ENCODE peak calls at places on chromosome 21, in four cellular contexts. E is GM06990, L is epithelial cell of esophagus, Y is choroid plexus epithelial cell. B is an unnamed sample.
A peak's percentile ranks its signal among the peaks of the same experiment; 100 is the strongest.

GRCh38 chr21:18424250-18424649 is 20.7 kb upstream of the TMPRSS15 start:
- DNase-seq in L (no peak), Y (no peak), E (no peak), B (no peak)

GRCh38 chr21:17607684-17608083 is 5.0 kb downstream of the BTG3 start:
- DNase-seq in L (peak; percentile 71), E (no peak), Y (peak; percentile 10), B (no peak)

GRCh38 chr21:31531967-31532366 is 127.5 kb upstream of the SOD1 start:
- DNase-seq in E (no peak), L (no peak), Y (no peak), B (no peak)

GRCh38 chr21:38036016-38036415 is 119.8 kb upstream of the KCNJ6 start:
- DNase-seq in L (no peak), Y (peak; percentile 1), E (no peak), B (no peak)

GRCh38 chr21:31872452-31873274 is at the start of gene HUNK:
- DNase-seq in L (peak; percentile 22), Y (peak; percentile 28), E (peak; percentile 16), B (peak; percentile 84)

GRCh38 chr21:37873655-37874054 is 42.6 kb downstream of the KCNJ6 start:
- DNase-seq in Y (peak; percentile 38), L (no peak), E (no peak), B (no peak)

GRCh38 chr21:37257526-37257966 is 9.6 kb downstream of the VPS26C start:
- DNase-seq in Y (peak; percentile 54), L (peak; percentile 30), E (no peak), B (peak; percentile 60)

GRCh38 chr21:24076179-24076578 is 1531.1 kb downstream of the MRPL39 start:
- DNase-seq in L (no peak), E (no peak), Y (peak; percentile 14), B (no peak)

GRCh38 chr21:31294691-31295090 is 49.4 kb downstream of the TIAM1 start:
- DNase-seq in Y (no peak), L (no peak), E (no peak), B (no peak)

GRCh38 chr21:30248844-30249243 is 32.9 kb upstream of the CLDN8 start:
- DNase-seq in L (no peak), E (no peak), Y (no peak), B (no peak)

GRCh38 chr21:14080764-14081096 is 130.0 kb downstream of the LIPI start:
- DNase-seq in E (no peak), L (no peak), Y (no peak), B (no peak)

GRCh38 chr21:24823247-24823646 is 784.0 kb downstream of the MRPL39 start:
- DNase-seq in Y (no peak), E (no peak), L (no peak), B (no peak)

GRCh38 chr21:34670220-34670961 is 1.6 kb downstream of the CLIC6 start:
- DNase-seq in Y (no peak), L (peak; percentile 18), E (peak; percentile 64), B (peak; percentile 46)

DNA sequence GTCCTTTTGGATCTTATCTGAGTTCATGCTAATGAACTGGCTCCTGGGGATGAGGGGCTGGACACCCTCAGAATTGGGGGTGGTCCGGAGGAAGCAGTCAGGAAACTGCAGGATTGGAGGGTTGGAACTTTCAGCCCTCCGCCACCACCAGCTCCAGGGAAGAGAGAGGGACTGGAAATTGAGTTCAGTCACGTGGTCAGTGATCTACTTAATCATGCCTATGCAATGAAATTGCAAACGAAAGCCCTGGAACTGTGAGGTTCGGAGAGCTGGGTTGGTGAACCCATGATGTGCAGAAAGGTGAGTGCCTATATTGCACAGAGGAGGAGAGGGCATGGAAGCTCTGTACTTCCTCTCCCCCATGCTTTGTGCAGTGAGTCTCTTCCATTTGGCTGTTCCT is 16.6 kb downstream of the ITSN1 start:
- DNase-seq in E (no peak), L (no peak), Y (no peak), B (no peak)
- TF ChIP-seq CTCF in E (no peak), L (no peak), Y (no peak), B (no peak)

GRCh38 chr21:41228492-41228891 is 60.5 kb downstream of the BACE2 start:
- DNase-seq in L (no peak), Y (no peak), E (no peak), B (no peak)
- TF ChIP-seq CTCF in L (no peak), Y (no peak), E (no peak), B (no peak)

GRCh38 chr21:42047821-42048613 is 23.1 kb upstream of the UMODL1 start:
- DNase-seq in E (no peak), Y (peak; percentile 93), L (no peak), B (no peak)
- TF ChIP-seq CTCF in E (no peak), Y (peak; percentile 28), L (no peak), B (no peak)

DNA sequence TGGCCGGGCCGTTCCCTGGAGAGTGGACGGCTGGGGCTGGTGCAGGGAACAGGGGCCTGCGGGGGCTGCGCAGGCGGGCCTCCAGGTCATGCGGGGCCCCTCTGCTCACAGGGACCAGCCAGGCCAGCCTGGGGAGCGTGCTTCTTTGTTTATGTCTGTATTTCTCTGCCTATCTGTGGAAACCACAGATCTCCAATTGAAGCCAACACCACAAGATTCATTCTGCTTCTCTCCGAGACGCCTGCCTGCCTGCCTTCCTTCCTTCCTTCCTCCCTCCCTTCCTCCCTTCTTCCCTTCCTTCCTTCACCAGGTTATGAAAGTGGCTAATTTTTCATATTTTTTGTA is 39.9 kb upstream of the HMGN1 start:
- DNase-seq in Y (no peak), L (no peak), E (no peak), B (no peak)
- TF ChIP-seq CTCF in Y (no peak), L (no peak), E (no peak), B (peak; percentile 27)

DNA sequence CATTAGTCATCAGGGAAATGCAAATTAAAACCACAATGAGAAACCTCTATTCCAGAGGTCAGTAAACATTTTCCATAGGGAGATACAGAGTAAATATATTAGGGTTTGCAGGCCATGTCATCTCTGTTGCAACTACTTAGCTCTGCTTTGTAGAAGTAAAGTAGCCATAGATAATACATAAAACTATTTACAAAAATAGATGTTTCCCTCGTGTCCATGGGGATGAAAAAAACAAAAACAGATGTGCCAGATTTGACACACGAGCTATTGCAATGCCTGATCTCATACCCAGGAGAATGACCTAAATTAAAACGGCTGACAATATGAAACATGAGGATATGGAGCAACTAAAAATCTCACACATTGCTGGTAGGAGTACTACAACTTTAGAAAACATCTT is 17.3 kb downstream of the LTN1 start:
- DNase-seq in L (no peak), E (no peak), Y (peak; percentile 55), B (no peak)
- TF ChIP-seq CTCF in L (no peak), E (no peak), Y (no peak), B (no peak)

DNA sequence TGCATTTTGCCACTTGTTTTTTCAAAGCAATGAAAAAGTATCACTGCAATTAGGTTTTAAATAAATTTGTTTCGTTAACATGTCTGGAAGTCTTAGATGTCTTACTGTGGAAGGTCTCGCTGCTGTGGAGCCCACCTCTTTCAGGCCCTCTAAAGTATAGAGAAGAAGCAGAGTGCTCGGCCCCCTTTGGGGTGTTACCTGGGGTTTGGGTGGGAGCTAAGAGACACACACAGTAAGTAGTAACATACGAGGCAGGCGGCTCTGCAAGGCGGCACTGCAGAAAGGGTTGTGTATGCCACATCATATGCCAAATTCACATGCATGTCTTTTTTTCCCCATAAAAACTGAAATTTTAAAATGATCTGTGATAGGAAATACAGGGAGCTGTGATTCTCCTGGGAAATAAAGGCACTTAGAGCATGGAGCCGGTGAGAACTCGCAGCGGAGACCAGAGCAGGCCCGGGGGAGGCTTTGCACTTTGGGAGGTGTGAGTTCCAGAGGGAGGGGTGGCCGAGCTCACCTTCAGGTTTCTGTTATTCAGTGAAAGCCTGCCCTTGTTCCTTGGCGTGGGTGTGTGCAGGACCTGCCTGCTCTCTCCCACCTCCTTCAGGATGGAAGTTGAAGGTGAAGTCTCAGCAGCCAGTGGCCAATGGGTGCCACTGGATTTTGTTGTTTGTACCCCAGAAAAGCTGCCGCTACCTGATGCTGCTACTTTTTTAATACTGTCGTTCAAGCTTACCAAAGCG is 35.7 kb upstream of the PWP2 start:
- DNase-seq in E (no peak), L (no peak), Y (no peak), B (no peak)
- TF ChIP-seq CTCF in E (no peak), L (no peak), Y (peak; percentile 32), B (no peak)

GRCh38 chr21:15421521-15421920 is 308.3 kb upstream of the USP25 start:
- DNase-seq in E (no peak), L (peak; percentile 81), Y (no peak), B (no peak)

GRCh38 chr21:15414057-15414456 is 315.7 kb upstream of the USP25 start:
- DNase-seq in E (no peak), Y (peak; percentile 39), L (no peak), B (no peak)

GRCh38 chr21:15410853-15411252 is 318.9 kb upstream of the USP25 start:
- DNase-seq in L (no peak), E (no peak), Y (no peak), B (no peak)

DNA sequence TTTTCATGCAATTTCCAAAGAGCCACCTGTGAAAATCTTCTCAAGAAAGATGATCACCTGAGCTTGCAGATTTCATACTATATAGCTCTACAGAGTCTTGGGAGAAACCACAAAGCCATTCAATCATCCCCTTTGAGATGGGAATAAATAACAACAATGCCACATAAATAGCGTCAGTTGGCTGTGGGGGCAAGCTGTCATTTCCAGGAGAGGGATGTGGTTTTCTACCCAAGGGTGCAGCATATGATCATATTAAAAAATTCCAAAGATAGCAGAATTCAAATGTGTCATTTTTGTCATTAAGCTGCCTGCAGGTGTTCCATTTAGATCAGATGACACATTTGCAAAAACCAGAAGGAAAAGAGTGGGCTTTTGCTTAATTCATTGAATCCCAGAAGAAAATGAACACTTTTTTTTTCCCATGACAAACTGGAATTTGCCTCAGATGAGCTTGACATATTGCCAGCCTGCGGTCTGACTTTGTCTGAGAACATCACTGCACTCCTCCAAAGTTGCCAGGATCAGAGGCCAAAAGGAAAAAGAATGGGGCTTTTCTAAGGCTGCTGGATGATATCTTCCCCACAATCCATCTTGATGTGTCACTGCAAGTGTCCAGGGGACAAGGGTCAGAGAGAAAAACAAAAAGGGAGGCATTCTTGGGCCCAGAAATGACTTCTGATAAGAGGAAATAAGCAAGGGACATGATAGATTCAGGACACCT is 314.1 kb upstream of the USP25 start:
- DNase-seq in L (no peak), E (no peak), Y (no peak), B (no peak)
- TF ChIP-seq CTCF in L (no peak), E (no peak), Y (no peak), B (no peak)

DNA sequence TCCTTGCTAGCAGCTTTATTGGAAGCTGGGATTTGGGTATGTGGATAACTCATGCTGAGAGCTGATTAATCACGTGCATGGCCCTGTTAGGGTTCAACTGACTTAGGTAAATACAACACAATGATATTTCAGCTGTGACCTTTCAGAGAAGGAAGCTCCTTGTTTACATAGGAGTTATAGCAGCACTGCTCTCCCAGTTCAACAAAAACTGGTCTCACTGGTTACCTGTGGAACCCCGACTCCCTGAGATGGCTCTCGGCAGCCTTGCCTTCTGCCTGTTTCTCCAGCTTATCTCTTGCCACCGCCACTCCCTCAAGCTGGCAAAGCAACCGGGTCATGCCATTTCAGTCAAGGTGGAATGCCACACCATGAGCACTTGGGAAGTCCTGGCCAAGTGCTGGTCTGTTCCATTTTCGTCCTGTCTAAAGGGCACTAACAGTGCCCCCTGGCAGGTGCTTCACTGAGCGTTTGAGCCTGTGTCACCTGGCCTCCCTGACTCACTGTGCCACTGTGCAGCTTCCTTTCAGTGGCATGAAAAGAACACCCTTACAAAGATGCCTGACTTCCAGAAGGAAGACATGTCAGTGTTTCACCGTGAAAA is 31.6 kb downstream of the DOP1B start:
- DNase-seq in E (no peak), Y (no peak), L (peak; percentile 68), B (no peak)
- TF ChIP-seq CTCF in E (no peak), Y (no peak), L (no peak), B (no peak)

GRCh38 chr21:33139084-33139483 is 69.1 kb downstream of the OLIG1 start:
- DNase-seq in L (no peak), E (no peak), Y (no peak), B (no peak)
- TF ChIP-seq CTCF in L (no peak), E (no peak), Y (no peak), B (no peak)

GRCh38 chr21:45596704-45597318 is 46.7 kb upstream of the PCBP3 start:
- DNase-seq in Y (peak; percentile 54), L (peak; percentile 43), E (peak; percentile 55), B (peak; percentile 86)
- TF ChIP-seq CTCF in Y (peak; percentile 92), L (peak; percentile 79), E (peak; percentile 93), B (peak; percentile 77)